ENCODE peak calls at places on chromosomes 5 and 9, in four cellular contexts. One of them, this sample, is unnamed. For H3K4me1, the result is how much of the 10 kb centered on the place peaks cover.

GRCh38 chr9:1353291-1353690 is 303.1 kb downstream of the DMRT2 start:
- DNase-seq in left ventricle myocardium inferior: no peak
- DNase-seq in A673: no peak
- DNase-seq in SJSA1: no peak
- DNase-seq in this sample: no peak

GRCh38 chr5:65468633-65469032 is 13.1 kb downstream of the ADAMTS6 start:
- DNase-seq in left ventricle myocardium inferior: no peak
- DNase-seq in A673: no peak
- DNase-seq in SJSA1: no peak
- DNase-seq in this sample: no peak

GRCh38 chr5:147072591-147072990 is 162.2 kb upstream of the STK32A start:
- DNase-seq in left ventricle myocardium inferior: no peak
- DNase-seq in A673: no peak
- DNase-seq in SJSA1: no peak
- DNase-seq in this sample: no peak

GRCh38 chr5:128596071-128596470 is 58.0 kb upstream of the FBN2 start:
- DNase-seq in left ventricle myocardium inferior: no peak
- DNase-seq in A673: peak
- DNase-seq in SJSA1: no peak
- DNase-seq in this sample: no peak

GRCh38 chr5:83721878-83722779 is 1.5 kb upstream of the HAPLN1 start:
- DNase-seq in left ventricle myocardium inferior: peak
- DNase-seq in A673: peak
- DNase-seq in SJSA1: peak
- DNase-seq in this sample: peak

GRCh38 chr5:178236126-178236525 is 3.5 kb upstream of the PHYKPL start:
- DNase-seq in left ventricle myocardium inferior: peak
- DNase-seq in A673: no peak
- DNase-seq in SJSA1: no peak
- DNase-seq in this sample: no peak

GRCh38 chr9:109426621-109427402 is 71.3 kb downstream of the PTPN3 start:
- DNase-seq in left ventricle myocardium inferior: no peak
- DNase-seq in A673: no peak
- DNase-seq in SJSA1: no peak
- DNase-seq in this sample: peak

GRCh38 chr5:56816546-56817081 is 1.3 kb downstream of the MAP3K1 start:
- DNase-seq in left ventricle myocardium inferior: peak
- DNase-seq in A673: peak
- DNase-seq in SJSA1: peak
- DNase-seq in this sample: peak

GRCh38 chr9:135907446-135908333 is at the start of gene CAMSAP1:
- DNase-seq in left ventricle myocardium inferior: peak
- DNase-seq in A673: peak
- DNase-seq in SJSA1: peak
- DNase-seq in this sample: peak

GRCh38 chr5:120017523-120017922 is 388.2 kb downstream of the FAM170A start:
- DNase-seq in left ventricle myocardium inferior: no peak
- DNase-seq in A673: no peak
- DNase-seq in SJSA1: no peak
- DNase-seq in this sample: no peak

GRCh38 chr5:53991942-53992341 is 318.4 kb downstream of the ARL15 start:
- DNase-seq in left ventricle myocardium inferior: no peak
- DNase-seq in A673: peak
- DNase-seq in SJSA1: no peak
- DNase-seq in this sample: no peak

GRCh38 chr9:112050544-112051475 is 124.3 kb downstream of the SUSD1 start:
- DNase-seq in left ventricle myocardium inferior: no peak
- DNase-seq in A673: no peak
- DNase-seq in SJSA1: peak
- DNase-seq in this sample: peak

GRCh38 chr5:172777381-172778222 is 6.6 kb upstream of the DUSP1 start:
- DNase-seq in left ventricle myocardium inferior: peak
- DNase-seq in A673: peak
- DNase-seq in SJSA1: peak
- DNase-seq in this sample: peak

GRCh38 chr5:126271141-126271540 is 152.1 kb upstream of the GRAMD2B start:
- DNase-seq in left ventricle myocardium inferior: no peak
- DNase-seq in A673: no peak
- DNase-seq in SJSA1: no peak
- DNase-seq in this sample: no peak

GRCh38 chr5:39533749-39534148 is 109.0 kb upstream of the DAB2 start:
- DNase-seq in left ventricle myocardium inferior: no peak
- DNase-seq in A673: no peak
- DNase-seq in SJSA1: no peak
- DNase-seq in this sample: no peak

GRCh38 chr5:154962494-154962893 is 21.6 kb downstream of the MRPL22 start:
- DNase-seq in left ventricle myocardium inferior: no peak
- DNase-seq in A673: no peak
- DNase-seq in SJSA1: no peak
- DNase-seq in this sample: no peak

GRCh38 chr9:2465921-2466460 is 155.6 kb upstream of the VLDLR start:
- DNase-seq in left ventricle myocardium inferior: no peak
- DNase-seq in A673: no peak
- DNase-seq in SJSA1: no peak
- DNase-seq in this sample: no peak

GRCh38 chr9:125521462-125522327 is 185.3 kb downstream of the MAPKAP1 start:
- DNase-seq in left ventricle myocardium inferior: no peak
- DNase-seq in A673: peak
- DNase-seq in SJSA1: peak
- DNase-seq in this sample: no peak

GRCh38 chr5:95669985-95670384 is 12.8 kb downstream of the SPATA9 start:
- DNase-seq in left ventricle myocardium inferior: no peak
- DNase-seq in A673: no peak
- DNase-seq in SJSA1: no peak
- DNase-seq in this sample: no peak

GRCh38 chr5:142984016-142984415 is 213.8 kb downstream of the ARHGAP26 start:
- DNase-seq in left ventricle myocardium inferior: no peak
- DNase-seq in A673: no peak
- DNase-seq in SJSA1: no peak
- DNase-seq in this sample: no peak

GRCh38 chr5:153756540-153756939 is 266.1 kb downstream of the GRIA1 start:
- DNase-seq in left ventricle myocardium inferior: no peak
- DNase-seq in A673: peak
- DNase-seq in SJSA1: no peak
- DNase-seq in this sample: no peak

GRCh38 chr5:107724642-107725041 is 53.9 kb upstream of the EFNA5 start:
- DNase-seq in left ventricle myocardium inferior: no peak
- DNase-seq in A673: no peak
- DNase-seq in SJSA1: no peak
- DNase-seq in this sample: no peak

GRCh38 chr9:133400292-133400691 is 17.5 kb downstream of the REXO4 start:
- DNase-seq in left ventricle myocardium inferior: no peak
- DNase-seq in A673: no peak
- DNase-seq in SJSA1: no peak
- DNase-seq in this sample: no peak

GRCh38 chr9:113828211-113828610 is 47.9 kb upstream of the ZNF618 start:
- DNase-seq in left ventricle myocardium inferior: no peak
- DNase-seq in A673: peak
- DNase-seq in SJSA1: no peak
- DNase-seq in this sample: no peak

GRCh38 chr5:59810041-59810440 is 83.5 kb downstream of the PDE4D start:
- DNase-seq in left ventricle myocardium inferior: peak
- DNase-seq in A673: peak
- DNase-seq in SJSA1: peak
- DNase-seq in this sample: peak

GRCh38 chr5:6717687-6718086 is 4.5 kb downstream of the TENT4A start:
- DNase-seq in left ventricle myocardium inferior: no peak
- DNase-seq in A673: no peak
- DNase-seq in SJSA1: peak
- DNase-seq in this sample: peak

GRCh38 chr5:176540476-176540899 is 3.3 kb upstream of the RNF44 start:
- DNase-seq in left ventricle myocardium inferior: no peak
- DNase-seq in A673: no peak
- DNase-seq in SJSA1: no peak
- DNase-seq in this sample: no peak

GRCh38 chr9:127942152-127943010 is 4.7 kb upstream of the DPM2 start:
- DNase-seq in left ventricle myocardium inferior: peak
- DNase-seq in A673: peak
- DNase-seq in SJSA1: peak
- DNase-seq in this sample: peak

GRCh38 chr9:93119953-93120845 is 13.9 kb downstream of the NINJ1 start:
- DNase-seq in left ventricle myocardium inferior: peak
- DNase-seq in A673: no peak
- DNase-seq in SJSA1: peak
- DNase-seq in this sample: peak
- H3K4me1 ChIP-seq in left ventricle myocardium inferior: under half
- H3K4me1 ChIP-seq in A673: under half
- H3K4me1 ChIP-seq in SJSA1: under half
- H3K4me1 ChIP-seq in this sample: under half

GRCh38 chr5:139273322-139273571 is 20.3 kb upstream of the MATR3 start:
- DNase-seq in left ventricle myocardium inferior: no peak
- DNase-seq in A673: no peak
- DNase-seq in SJSA1: no peak
- DNase-seq in this sample: no peak

GRCh38 chr5:139271201-139272027 is 22.1 kb upstream of the MATR3 start:
- DNase-seq in left ventricle myocardium inferior: no peak
- DNase-seq in A673: no peak
- DNase-seq in SJSA1: peak
- DNase-seq in this sample: no peak

GRCh38 chr5:139272471-139273321 is 20.8 kb upstream of the MATR3 start:
- DNase-seq in left ventricle myocardium inferior: no peak
- DNase-seq in A673: peak
- DNase-seq in SJSA1: no peak
- DNase-seq in this sample: no peak

GRCh38 chr5:139267481-139267880 is 26.1 kb upstream of the MATR3 start:
- DNase-seq in left ventricle myocardium inferior: no peak
- DNase-seq in A673: no peak
- DNase-seq in SJSA1: no peak
- DNase-seq in this sample: no peak

GRCh38 chr5:139268364-139269202 is 25.0 kb upstream of the MATR3 start:
- DNase-seq in left ventricle myocardium inferior: no peak
- DNase-seq in A673: no peak
- DNase-seq in SJSA1: no peak
- DNase-seq in this sample: no peak
- H3K27ac ChIP-seq in left ventricle myocardium inferior: peak
- H3K27ac ChIP-seq in A673: no peak
- H3K27ac ChIP-seq in SJSA1: no peak
- H3K27ac ChIP-seq in this sample: peak

GRCh38 chr5:173901705-173902104 is 13.6 kb downstream of the CPEB4 start:
- DNase-seq in left ventricle myocardium inferior: no peak
- DNase-seq in A673: no peak
- DNase-seq in SJSA1: no peak
- DNase-seq in this sample: no peak
- H3K4me1 ChIP-seq in left ventricle myocardium inferior: half or more
- H3K4me1 ChIP-seq in A673: under half
- H3K4me1 ChIP-seq in SJSA1: under half
- H3K4me1 ChIP-seq in this sample: under half

GRCh38 chr9:94606641-94607339 is 13.2 kb upstream of the FBP2 start:
- DNase-seq in left ventricle myocardium inferior: no peak
- DNase-seq in A673: no peak
- DNase-seq in SJSA1: no peak
- DNase-seq in this sample: no peak

GRCh38 chr9:94600715-94601114 is 7.1 kb upstream of the FBP2 start:
- DNase-seq in left ventricle myocardium inferior: no peak
- DNase-seq in A673: no peak
- DNase-seq in SJSA1: no peak
- DNase-seq in this sample: no peak

GRCh38 chr9:94602666-94603065 is 9.0 kb upstream of the FBP2 start:
- DNase-seq in left ventricle myocardium inferior: no peak
- DNase-seq in A673: no peak
- DNase-seq in SJSA1: no peak
- DNase-seq in this sample: no peak

GRCh38 chr9:94600258-94600657 is 6.6 kb upstream of the FBP2 start:
- DNase-seq in left ventricle myocardium inferior: no peak
- DNase-seq in A673: no peak
- DNase-seq in SJSA1: no peak
- DNase-seq in this sample: no peak

GRCh38 chr9:94603259-94603776 is 9.7 kb upstream of the FBP2 start:
- DNase-seq in left ventricle myocardium inferior: peak
- DNase-seq in A673: peak
- DNase-seq in SJSA1: peak
- DNase-seq in this sample: peak
- H3K27ac ChIP-seq in left ventricle myocardium inferior: no peak
- H3K27ac ChIP-seq in A673: no peak
- H3K27ac ChIP-seq in SJSA1: no peak
- H3K27ac ChIP-seq in this sample: no peak

DNA sequence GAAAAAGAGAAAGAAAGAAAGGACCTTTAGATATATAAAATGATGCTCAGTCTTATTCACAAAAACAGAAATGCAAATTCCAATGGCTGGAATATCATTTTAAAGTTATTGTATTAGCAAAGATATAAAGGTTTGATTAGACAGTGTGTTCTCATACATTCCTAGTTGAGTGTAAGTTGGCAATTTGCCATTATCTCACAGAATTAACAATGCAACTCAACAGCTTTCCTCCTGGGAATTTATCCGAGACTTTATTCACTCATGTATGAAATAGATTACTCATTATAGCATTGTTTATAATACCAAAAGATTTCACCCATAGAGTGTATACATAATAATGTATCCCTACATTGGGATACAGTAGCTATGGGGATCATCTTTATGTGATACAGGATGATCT is 27.1 kb upstream of the MLLT3 start:
- DNase-seq in left ventricle myocardium inferior: no peak
- DNase-seq in A673: peak
- DNase-seq in SJSA1: no peak
- DNase-seq in this sample: no peak
- H3K4me1 ChIP-seq in left ventricle myocardium inferior: under half
- H3K4me1 ChIP-seq in A673: under half
- H3K4me1 ChIP-seq in SJSA1: under half
- H3K4me1 ChIP-seq in this sample: under half

GRCh38 chr9:92543972-92544371 is 8.2 kb upstream of the ECM2 start:
- DNase-seq in left ventricle myocardium inferior: no peak
- DNase-seq in A673: no peak
- DNase-seq in SJSA1: no peak
- DNase-seq in this sample: no peak
- H3K27ac ChIP-seq in left ventricle myocardium inferior: no peak
- H3K27ac ChIP-seq in A673: no peak
- H3K27ac ChIP-seq in SJSA1: no peak
- H3K27ac ChIP-seq in this sample: no peak

GRCh38 chr5:137142371-137143243 is 356.5 kb downstream of the SPOCK1 start:
- DNase-seq in left ventricle myocardium inferior: peak
- DNase-seq in A673: no peak
- DNase-seq in SJSA1: peak
- DNase-seq in this sample: peak
- H3K4me1 ChIP-seq in left ventricle myocardium inferior: under half
- H3K4me1 ChIP-seq in A673: under half
- H3K4me1 ChIP-seq in SJSA1: half or more
- H3K4me1 ChIP-seq in this sample: under half